ENCODE peak calls at places on chromosome 1, in six cellular contexts. C is ovary; P is left ventricle myocardium inferior; I is CD4-positive, alpha-beta memory T cell; H is SJSA1; G is small intestine. Q is an unnamed sample. For H3K4me1 and H3K36me3, the result is how much of the 10 kb centered on the place peaks cover.

GRCh38 chr1:228393268-228393699 is 13.4 kb downstream of the TRIM11 start:
- DNase-seq in C (no peak), P (peak), I (no peak), H (no peak), G (peak), Q (peak)

GRCh38 chr1:28322209-28322608 is 6.6 kb upstream of the MED18 start:
- DNase-seq in C (no peak), P (no peak), I (no peak), H (no peak), G (peak), Q (no peak)

GRCh38 chr1:9798236-9799130 is 25.3 kb downstream of the CLSTN1 start:
- DNase-seq in C (peak), P (no peak), I (no peak), H (no peak), G (no peak), Q (no peak)

GRCh38 chr1:15008783-15009709 is 144.5 kb upstream of the TMEM51 start:
- DNase-seq in C (no peak), P (no peak), I (no peak), H (no peak), G (no peak), Q (no peak)

GRCh38 chr1:223264983-223265663 is 98.9 kb downstream of the SUSD4 start:
- DNase-seq in C (no peak), P (no peak), I (no peak), H (no peak), G (no peak), Q (no peak)

GRCh38 chr1:61187380-61188086 is 105.2 kb downstream of the NFIA start:
- DNase-seq in C (no peak), P (no peak), I (no peak), H (no peak), G (no peak), Q (no peak)

GRCh38 chr1:19021845-19022244 is 65.4 kb upstream of the IFFO2 start:
- DNase-seq in C (no peak), P (no peak), I (no peak), H (no peak), G (peak), Q (no peak)

GRCh38 chr1:103087261-103087660 is 21.1 kb downstream of the COL11A1 start:
- DNase-seq in C (no peak), P (no peak), I (no peak), H (no peak), G (no peak), Q (no peak)

GRCh38 chr1:19577001-19577400 is 67.1 kb upstream of the NBL1 start:
- DNase-seq in C (no peak), P (no peak), I (no peak), H (no peak), G (no peak), Q (no peak)

DNA sequence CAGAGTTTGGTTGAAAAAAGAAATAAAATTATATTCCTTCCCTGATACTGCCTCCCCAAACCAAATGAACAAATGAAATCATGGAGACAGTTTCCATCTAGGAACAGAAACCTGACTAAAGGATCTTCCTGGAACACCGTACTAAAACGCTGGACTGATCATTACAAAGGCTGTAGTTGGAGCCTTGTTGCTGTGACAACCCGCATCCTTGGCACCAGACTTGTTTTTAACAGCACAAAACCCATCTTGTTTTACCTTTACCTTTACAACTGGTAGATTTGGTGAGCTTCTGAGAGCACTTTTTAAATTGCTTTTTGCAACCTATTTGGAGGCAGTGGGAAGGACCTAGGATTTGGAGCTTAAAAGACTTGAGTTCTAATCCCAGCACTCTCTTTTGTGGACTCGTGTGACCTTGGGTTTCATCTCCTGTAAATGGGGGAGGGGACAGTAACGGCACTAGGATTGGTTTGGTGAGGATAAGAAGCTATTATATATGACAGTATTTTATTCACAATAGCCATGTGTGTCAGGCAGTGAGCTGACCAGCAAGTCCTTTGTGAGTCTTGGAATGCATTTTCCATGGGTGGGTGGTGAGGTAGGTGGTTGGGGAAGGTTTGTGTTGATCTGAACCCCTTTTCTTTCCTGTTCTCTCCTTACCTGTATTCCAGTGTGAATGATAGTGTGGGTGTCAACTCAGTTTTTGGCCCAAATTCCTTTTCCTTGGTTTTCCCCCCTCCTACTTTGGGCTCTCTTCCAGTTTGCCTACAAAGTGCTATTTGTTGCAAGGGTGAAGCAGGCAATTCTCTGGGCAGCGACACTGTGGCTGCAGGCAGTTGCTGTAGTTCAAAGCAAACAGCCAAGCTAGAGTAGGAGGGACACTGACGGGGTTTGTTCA is 12.6 kb downstream of the LRRC8D start:
- DNase-seq in C (no peak), P (no peak), I (no peak), H (no peak), G (no peak), Q (no peak)
- H3K4me1 ChIP-seq in C (under half), P (half or more), I (under half), H (under half), G (under half), Q (under half)

DNA sequence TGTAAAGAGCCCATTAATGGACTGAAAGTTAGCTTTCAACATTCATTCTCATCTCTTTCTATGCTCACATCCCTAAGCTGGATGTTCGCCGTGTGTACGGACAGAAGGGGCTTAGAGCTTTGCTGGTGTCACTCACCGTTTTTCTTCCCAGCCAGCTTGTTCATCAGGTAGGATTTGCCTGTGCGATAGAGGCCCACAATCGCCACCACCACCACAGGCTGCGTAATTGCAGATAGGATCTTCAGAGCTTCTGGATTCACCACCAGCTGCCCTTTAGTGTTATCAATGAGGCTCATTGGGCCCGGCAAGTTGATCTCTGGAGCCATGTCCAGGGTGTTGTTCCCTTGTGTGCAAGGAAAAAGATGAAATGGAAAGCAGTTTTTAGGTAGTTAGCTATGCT is 4.3 kb downstream of the GBP2 start:
- DNase-seq in C (no peak), P (no peak), I (no peak), H (no peak), G (no peak), Q (no peak)
- H3K36me3 ChIP-seq in C (under half), P (half or more), I (under half), H (under half), G (under half), Q (under half)

GRCh38 chr1:164868990-164869389 is 310.0 kb downstream of the PBX1 start:
- DNase-seq in C (no peak), P (no peak), I (no peak), H (no peak), G (no peak), Q (no peak)
- H3K27ac ChIP-seq in C (no peak), P (no peak), I (no peak), H (no peak), G (no peak), Q (no peak)

DNA sequence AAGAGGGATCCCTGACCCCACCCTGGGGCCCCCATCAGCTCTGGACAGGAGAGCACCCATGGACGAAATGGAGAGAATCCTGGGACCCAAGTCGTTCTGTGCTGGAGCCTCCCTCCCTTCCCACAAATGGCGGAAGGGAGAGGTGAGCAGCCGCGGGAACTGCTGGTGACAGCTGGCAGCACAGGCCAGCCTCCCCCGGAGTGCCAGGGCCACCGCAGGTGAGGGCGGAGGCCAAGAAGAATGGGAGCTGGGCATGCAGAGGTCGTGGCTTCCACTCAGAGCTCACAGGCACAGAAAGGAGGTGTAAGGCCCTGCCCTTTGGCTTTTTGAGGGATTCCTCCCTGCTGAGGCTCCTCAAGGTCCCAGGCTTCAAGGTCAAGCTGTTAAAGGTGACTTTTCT is 24.6 kb downstream of the SLC1A7 start:
- DNase-seq in C (no peak), P (no peak), I (no peak), H (no peak), G (no peak), Q (no peak)
- H3K4me1 ChIP-seq in C (under half), P (under half), I (under half), H (half or more), G (under half), Q (under half)

GRCh38 chr1:92136316-92136715 is 56.2 kb downstream of the BTBD8 start:
- DNase-seq in C (no peak), P (no peak), I (no peak), H (no peak), G (no peak), Q (no peak)

GRCh38 chr1:92134331-92134730 is 54.2 kb downstream of the BTBD8 start:
- DNase-seq in C (no peak), P (no peak), I (no peak), H (no peak), G (no peak), Q (no peak)
- H3K36me3 ChIP-seq in C (under half), P (under half), I (under half), H (under half), G (under half), Q (under half)

GRCh38 chr1:109980324-109981127 is 4.0 kb upstream of the AHCYL1 start:
- DNase-seq in C (no peak), P (no peak), I (peak), H (no peak), G (peak), Q (peak)
- H3K27ac ChIP-seq in C (no peak), P (peak), I (no peak), H (no peak), G (no peak), Q (no peak)